ENCODE peak calls at places on chromosomes 16 and 17, in nine cellular contexts. T is tibial nerve, V is upper lobe of left lung, O is Peyer's patch, K is transverse colon, Z is thyroid gland, U is IMR-90, I is H1, W is esophagus squamous epithelium. Q is an unnamed sample.

GRCh38 chr17:36936455-36936934 is 780 bp upstream of the LHX1 start:
- DNase-seq in T (no peak), V (no peak), O (no peak), K (no peak), Z (no peak), U (no peak), I (peak; percentile 95), W (no peak), Q (no peak)

GRCh38 chr17:34703533-34703932 is 124.2 kb downstream of the TMEM132E start:
- DNase-seq in T (peak; percentile 31), V (no peak), O (no peak), K (no peak), Z (peak; percentile 13), U (peak; percentile 43), I (peak; percentile 85), W (no peak), Q (no peak)

GRCh38 chr16:87138316-87138715 is 178.9 kb downstream of the C16orf95 start:
- DNase-seq in T (no peak), V (no peak), O (no peak), K (no peak), Z (no peak), U (no peak), I (no peak), W (no peak), Q (no peak)

GRCh38 chr17:14427914-14428639 is 127.2 kb downstream of the HS3ST3B1 start:
- DNase-seq in T (no peak), V (no peak), O (no peak), K (peak; percentile 18), Z (peak; percentile 49), U (no peak), I (no peak), W (no peak), Q (no peak)

GRCh38 chr17:55765472-55765871 is 14.6 kb downstream of the PCTP start:
- DNase-seq in T (no peak), V (no peak), O (no peak), K (no peak), Z (no peak), U (no peak), I (no peak), W (no peak), Q (no peak)

GRCh38 chr17:3621146-3621720 is 12.0 kb upstream of the TRPV1 start:
- DNase-seq in T (no peak), V (no peak), O (no peak), K (no peak), Z (no peak), U (no peak), I (no peak), W (no peak), Q (no peak)

GRCh38 chr17:32870969-32871368 is 6.0 kb downstream of the MYO1D start:
- DNase-seq in T (peak; percentile 19), V (no peak), O (no peak), K (no peak), Z (no peak), U (no peak), I (no peak), W (no peak), Q (no peak)

GRCh38 chr17:18043491-18043890 is 4.3 kb downstream of the GID4 start:
- DNase-seq in T (no peak), V (no peak), O (no peak), K (no peak), Z (no peak), U (peak; percentile 33), I (no peak), W (no peak), Q (no peak)

GRCh38 chr16:51150894-51151320 is at the start of gene SALL1:
- DNase-seq in T (no peak), V (no peak), O (no peak), K (no peak), Z (no peak), U (no peak), I (peak; percentile 54), W (no peak), Q (no peak)

GRCh38 chr16:59697746-59698145 is 963.6 kb upstream of the GOT2 start:
- DNase-seq in T (no peak), V (no peak), O (no peak), K (no peak), Z (no peak), U (peak; percentile 11), I (no peak), W (no peak), Q (no peak)

GRCh38 chr16:88599825-88600538 is 29.8 kb downstream of the ZC3H18 start:
- DNase-seq in T (no peak), V (peak; percentile 81), O (no peak), K (no peak), Z (peak; percentile 83), U (no peak), I (no peak), W (no peak), Q (no peak)

GRCh38 chr16:3656491-3657468 is 2.3 kb downstream of the DNASE1 start:
- DNase-seq in T (no peak), V (no peak), O (peak; percentile 70), K (no peak), Z (no peak), U (no peak), I (no peak), W (no peak), Q (no peak)

GRCh38 chr17:64148699-64149098 is 18.8 kb upstream of the ERN1 start:
- DNase-seq in T (no peak), V (peak; percentile 41), O (no peak), K (no peak), Z (peak; percentile 18), U (no peak), I (no peak), W (no peak), Q (no peak)

GRCh38 chr16:79797486-79797885 is 196.9 kb upstream of the MAF start:
- DNase-seq in T (no peak), V (no peak), O (no peak), K (no peak), Z (no peak), U (no peak), I (no peak), W (no peak), Q (no peak)

GRCh38 chr16:54493076-54493475 is 206.5 kb upstream of the IRX3 start:
- DNase-seq in T (no peak), V (no peak), O (no peak), K (no peak), Z (no peak), U (no peak), I (no peak), W (no peak), Q (no peak)

GRCh38 chr17:14373587-14374259 is 72.8 kb downstream of the HS3ST3B1 start:
- DNase-seq in T (no peak), V (no peak), O (no peak), K (no peak), Z (no peak), U (peak; percentile 75), I (no peak), W (no peak), Q (no peak)

GRCh38 chr17:66945451-66945850 is 19.1 kb upstream of the CACNG4 start:
- DNase-seq in T (no peak), V (no peak), O (no peak), K (no peak), Z (no peak), U (no peak), I (no peak), W (no peak), Q (peak; percentile 47)

GRCh38 chr16:69310479-69311114 is 553 bp upstream of the VPS4A start:
- DNase-seq in T (no peak), V (no peak), O (no peak), K (no peak), Z (peak; percentile 10), U (no peak), I (no peak), W (no peak), Q (no peak)
- TF ChIP-seq POLR2A in T (no peak), V (no peak), O (no peak), K (peak; percentile 32), Z (no peak), U (no peak), I (no peak), W (no peak), Q (no peak)

GRCh38 chr16:68255712-68256111 is 8.6 kb upstream of the SLC7A6 start:
- DNase-seq in T (no peak), V (no peak), O (no peak), K (no peak), Z (no peak), U (no peak), I (no peak), W (no peak), Q (no peak)
- H3K36me3 ChIP-seq in T (no peaks in the 10 kb centered on the region), V (peaks cover 65% of the 10 kb centered on the region), O (no peaks in the 10 kb centered on the region), K (no peaks in the 10 kb centered on the region), Z (peaks cover 31% of the 10 kb centered on the region), U (peaks cover 29% of the 10 kb centered on the region), I (peaks cover 2% of the 10 kb centered on the region), W (peaks cover 6% of the 10 kb centered on the region), Q (peaks cover 5% of the 10 kb centered on the region)

DNA sequence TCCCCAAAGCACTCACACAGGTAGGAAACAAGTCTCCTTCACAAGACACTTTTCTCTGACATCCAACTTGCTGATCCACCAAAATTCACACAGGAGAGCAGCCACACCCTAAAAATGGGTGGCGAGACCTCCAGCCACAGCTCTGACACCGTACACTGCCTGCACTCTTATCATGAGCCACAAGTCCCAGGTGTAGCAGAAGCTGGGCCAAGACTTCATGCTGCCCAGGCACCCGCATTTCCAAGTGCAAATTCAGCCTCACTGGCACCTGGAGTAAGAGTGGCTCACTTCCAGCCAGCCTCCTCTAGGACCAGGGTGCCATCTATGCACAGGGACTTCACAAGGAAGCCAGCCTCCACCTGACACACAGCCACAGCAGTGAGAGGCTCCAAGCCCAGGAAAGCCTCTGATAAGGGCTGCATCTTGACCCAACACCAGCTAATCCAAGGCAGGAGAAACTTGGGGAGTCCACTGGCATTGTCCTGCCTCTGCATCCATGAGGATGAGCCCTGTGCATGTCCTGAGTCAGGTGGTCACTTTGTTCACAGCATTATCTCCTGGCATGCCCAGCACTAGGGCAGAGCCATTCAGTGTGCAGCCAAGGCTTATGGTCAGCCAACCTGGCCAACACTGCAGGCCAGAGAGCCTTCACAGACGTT is 2.6 kb upstream of the ZNF768 start:
- DNase-seq in T (no peak), V (no peak), O (no peak), K (no peak), Z (no peak), U (no peak), I (no peak), W (no peak), Q (no peak)
- TF ChIP-seq POLR2A in T (no peak), V (peak; percentile 32), O (no peak), K (no peak), Z (no peak), U (no peak), I (no peak), W (no peak), Q (no peak)

GRCh38 chr17:75694536-75694935 is 26.7 kb upstream of the ITGB4 start:
- DNase-seq in T (no peak), V (no peak), O (peak; percentile 19), K (no peak), Z (no peak), U (no peak), I (no peak), W (no peak), Q (no peak)

GRCh38 chr17:75698659-75699058 is 22.6 kb upstream of the ITGB4 start:
- DNase-seq in T (no peak), V (no peak), O (no peak), K (no peak), Z (no peak), U (no peak), I (no peak), W (no peak), Q (no peak)

GRCh38 chr17:75695830-75696271 is 25.4 kb upstream of the ITGB4 start:
- DNase-seq in T (no peak), V (no peak), O (peak; percentile 84), K (peak; percentile 74), Z (no peak), U (no peak), I (no peak), W (no peak), Q (peak; percentile 90)

GRCh38 chr17:75695141-75695829 is 26.0 kb upstream of the ITGB4 start:
- DNase-seq in T (no peak), V (no peak), O (peak; percentile 35), K (no peak), Z (no peak), U (peak; percentile 48), I (no peak), W (no peak), Q (no peak)

GRCh38 chr17:75697651-75698291 is 23.5 kb upstream of the ITGB4 start:
- DNase-seq in T (no peak), V (no peak), O (peak; percentile 71), K (peak; percentile 46), Z (no peak), U (no peak), I (no peak), W (no peak), Q (peak; percentile 87)
- H3K36me3 ChIP-seq in T (no peaks in the 10 kb centered on the region), V (peaks cover 68% of the 10 kb centered on the region), O (peaks cover 2% of the 10 kb centered on the region), K (no peaks in the 10 kb centered on the region), Z (peaks cover 28% of the 10 kb centered on the region), U (peaks cover 55% of the 10 kb centered on the region), I (peaks cover 29% of the 10 kb centered on the region), W (peaks cover 24% of the 10 kb centered on the region), Q (no peaks in the 10 kb centered on the region)